ENCODE peak calls at places on chromosomes 7 and 10, in six cellular contexts. O is H54; Y is stimulated activated CD8-positive, alpha-beta memory T cell treated with anti-CD3 and anti-CD28 coated beads, Interleukin-7, amount 100 ng/mL, for 1 hour; U is COR-L47; X is stimulated activated CD4-positive, alpha-beta T cell treated with anti-CD3 and anti-CD28 coated beads, Interleukin-15, amount 100 ng/mL, for 48 hours; P is HCT116. L is an unnamed sample.

GRCh38 chr7:56007167-56007652 is 42.8 kb downstream of the NIPSNAP2 start:
- DNase-seq in P (no peak), Y (no peak), U (no peak), O (no peak), X (no peak), L (peak)

GRCh38 chr7:6430271-6430940 is 17.3 kb downstream of the DAGLB start:
- DNase-seq in P (no peak), X (no peak), U (no peak), Y (no peak), O (no peak), L (no peak)

GRCh38 chr7:65840446-65840845 is 32.4 kb upstream of the VKORC1L1 start:
- DNase-seq in P (peak), X (no peak), O (no peak), U (no peak), Y (no peak), L (no peak)

GRCh38 chr7:44131173-44132009 is 8.0 kb upstream of the POLD2 start:
- DNase-seq in P (no peak), Y (no peak), X (no peak), O (no peak), U (no peak), L (no peak)

GRCh38 chr7:30752979-30753378 is 1.0 kb downstream of the INMT start:
- DNase-seq in U (no peak), O (no peak), X (no peak), Y (no peak), P (no peak), L (no peak)

GRCh38 chr7:41163991-41164390 is 538.9 kb downstream of the INHBA start:
- DNase-seq in O (no peak), X (no peak), Y (no peak), P (no peak), U (no peak), L (no peak)

GRCh38 chr10:86367339-86367951 is 850 bp upstream of the GRID1 start:
- DNase-seq in O (no peak), P (no peak), Y (no peak), U (no peak), X (no peak), L (no peak)

GRCh38 chr7:105776986-105777910 is 99.2 kb downstream of the ATXN7L1 start:
- DNase-seq in O (peak), Y (no peak), P (peak), X (no peak), U (no peak), L (peak)

GRCh38 chr10:80684217-80684616 is 146.5 kb downstream of the SH2D4B start:
- DNase-seq in P (peak), U (no peak), O (no peak), X (no peak), Y (no peak), L (peak)

GRCh38 chr10:133012573-133013359 is 70.4 kb upstream of the CFAP46 start:
- DNase-seq in Y (no peak), X (no peak), P (no peak), O (no peak), U (no peak), L (no peak)

GRCh38 chr10:116070743-116071320 is 202.2 kb downstream of the GFRA1 start:
- DNase-seq in X (no peak), U (no peak), O (no peak), Y (no peak), P (no peak), L (no peak)

GRCh38 chr10:43884516-43885105 is 235.9 kb upstream of the ZNF32 start:
- DNase-seq in X (no peak), O (no peak), Y (no peak), U (no peak), P (no peak), L (no peak)

GRCh38 chr10:125911990-125912389 is 15.6 kb downstream of the FANK1 start:
- DNase-seq in P (no peak), U (no peak), O (no peak), Y (no peak), X (no peak), L (no peak)

GRCh38 chr10:80468002-80468401 is 13.9 kb downstream of the TSPAN14 start:
- DNase-seq in P (no peak), X (no peak), U (no peak), Y (no peak), O (no peak), L (no peak)

GRCh38 chr10:12144538-12144937 is 15.1 kb downstream of the SEC61A2 start:
- DNase-seq in U (no peak), O (no peak), P (no peak), X (no peak), Y (no peak), L (no peak)

GRCh38 chr7:72254455-72254854 is 157.7 kb downstream of the CALN1 start:
- DNase-seq in Y (no peak), X (no peak), P (no peak), U (no peak), O (no peak), L (no peak)

GRCh38 chr10:2986341-2986933 is 80.9 kb upstream of the PFKP start:
- DNase-seq in U (no peak), P (no peak), Y (no peak), O (no peak), X (no peak), L (no peak)

GRCh38 chr7:155850730-155851678 is 38.7 kb upstream of the SHH start:
- DNase-seq in U (no peak), Y (no peak), P (no peak), O (no peak), X (no peak), L (no peak)

GRCh38 chr10:34407227-34407626 is 407.9 kb downstream of the PARD3 start:
- DNase-seq in X (no peak), P (no peak), U (no peak), O (no peak), Y (no peak), L (peak)

GRCh38 chr10:119189811-119190282 is 11.2 kb upstream of the PRDX3 start:
- DNase-seq in O (no peak), X (no peak), P (no peak), Y (no peak), U (no peak), L (no peak)